ENCODE peak calls at places on chromosomes 4 and X, in four cellular contexts. F is heart left ventricle, J is HCT116, L is body of pancreas. H is an unnamed sample.

GRCh38 chr4:153205757-153206156 is 1.5 kb downstream of the TRIM2 start:
- ATAC-seq in F (no peak), J (peak; percentile 70), L (peak; percentile 45), H (no peak)

GRCh38 chr4:66691101-66691500 is 854.2 kb downstream of the CENPC start:
- ATAC-seq in F (no peak), J (no peak), L (no peak), H (no peak)

GRCh38 chr4:3246458-3247398 is 2.2 kb upstream of the MSANTD1 start:
- ATAC-seq in F (no peak), J (peak; percentile 46), L (no peak), H (no peak)

GRCh38 chr4:181194096-181194495 is 1049.1 kb upstream of the TENM3 start:
- ATAC-seq in F (no peak), J (no peak), L (no peak), H (no peak)

GRCh38 chr4:76212851-76213414 is 691 bp downstream of the SCARB2 start:
- ATAC-seq in F (peak; percentile 21), J (no peak), L (no peak), H (peak; percentile 11)

GRCh38 chrX:118189628-118190027 is 73.0 kb upstream of the KLHL13 start:
- ATAC-seq in F (peak; percentile 93), J (no peak), L (peak; percentile 79), H (no peak)

GRCh38 chrX:12011075-12011474 is 127.2 kb upstream of the FRMPD4 start:
- ATAC-seq in F (no peak), J (no peak), L (no peak), H (no peak)

GRCh38 chr4:41455215-41455614 is 82.7 kb upstream of the LIMCH1 start:
- ATAC-seq in F (peak; percentile 31), J (no peak), L (no peak), H (no peak)

GRCh38 chr4:152957437-152958185 is 21.5 kb downstream of the FHDC1 start:
- ATAC-seq in F (peak; percentile 90), J (peak; percentile 57), L (peak; percentile 81), H (peak; percentile 39)

GRCh38 chrX:97597954-97598353 is 714.2 kb downstream of the RPA4 start:
- ATAC-seq in F (no peak), J (no peak), L (no peak), H (no peak)

GRCh38 chr4:17664755-17665154 is 50.3 kb downstream of the MED28 start:
- ATAC-seq in F (peak; percentile 28), J (peak; percentile 42), L (peak; percentile 55), H (no peak)

GRCh38 chr4:30268370-30268769 is 451.8 kb upstream of the PCDH7 start:
- ATAC-seq in F (no peak), J (no peak), L (no peak), H (no peak)

GRCh38 chr4:31657859-31658258 is 937.7 kb downstream of the PCDH7 start:
- ATAC-seq in F (no peak), J (no peak), L (no peak), H (no peak)

GRCh38 chr4:83356899-83357661 is 22.4 kb upstream of the HPSE start:
- ATAC-seq in F (peak; percentile 83), J (peak; percentile 77), L (peak; percentile 86), H (peak; percentile 53)

GRCh38 chrX:102985182-102985581 is 48.1 kb downstream of the RAB40AL start:
- ATAC-seq in F (no peak), J (no peak), L (no peak), H (peak; percentile 66)

GRCh38 chr4:21973850-21974249 is 25.3 kb upstream of the KCNIP4 start:
- ATAC-seq in F (no peak), J (no peak), L (no peak), H (no peak)

GRCh38 chr4:89797117-89797516 is 39.8 kb downstream of the SNCA start:
- ATAC-seq in F (no peak), J (no peak), L (no peak), H (no peak)

GRCh38 chr4:6974138-6974848 is 64.7 kb downstream of the TBC1D14 start:
- ATAC-seq in F (peak; percentile 92), J (peak; percentile 90), L (peak; percentile 94), H (peak; percentile 89)

GRCh38 chrX:48511561-48511960 is 2.8 kb downstream of the PORCN start:
- ATAC-seq in F (no peak), J (peak; percentile 46), L (peak; percentile 31), H (no peak)

GRCh38 chrX:94058728-94059382 is 384.8 kb downstream of the FAM133A start:
- ATAC-seq in F (no peak), J (no peak), L (peak; percentile 65), H (no peak)

GRCh38 chr4:173934201-173934600 is 349.3 kb downstream of the FBXO8 start:
- ATAC-seq in F (no peak), J (no peak), L (no peak), H (no peak)

GRCh38 chr4:85019411-85019810 is 52.9 kb upstream of the WDFY3 start:
- ATAC-seq in F (no peak), J (no peak), L (no peak), H (no peak)

GRCh38 chr4:10949039-10949728 is 264.6 kb upstream of the CLNK start:
- ATAC-seq in F (no peak), J (no peak), L (no peak), H (no peak)

GRCh38 chr4:59060895-59061294 is 1950.7 kb upstream of the IGFBP7 start:
- ATAC-seq in F (no peak), J (no peak), L (no peak), H (no peak)

GRCh38 chr4:186839122-186840037 is 115.7 kb upstream of the FAT1 start:
- ATAC-seq in F (peak; percentile 46), J (peak; percentile 64), L (peak; percentile 41), H (peak; percentile 65)

GRCh38 chrX:124117325-124117724 is 155.8 kb downstream of the STAG2 start:
- ATAC-seq in F (no peak), J (no peak), L (no peak), H (no peak)

GRCh38 chr4:155592568-155593343 is 73.9 kb upstream of the GUCY1A1 start:
- ATAC-seq in F (peak; percentile 77), J (no peak), L (no peak), H (peak; percentile 76)

GRCh38 chrX:138710866-138711331 is 618 bp downstream of the FGF13 start:
- ATAC-seq in F (no peak), J (no peak), L (no peak), H (peak; percentile 15)

GRCh38 chrX:46884799-46885198 is 27.4 kb upstream of the JADE3 start:
- ATAC-seq in F (no peak), J (no peak), L (no peak), H (no peak)

GRCh38 chrX:120334137-120334536 is 22.9 kb upstream of the TMEM255A start:
- ATAC-seq in F (no peak), J (peak; percentile 54), L (no peak), H (no peak)

GRCh38 chrX:154352012-154352401 is 22.4 kb downstream of the FLNA start:
- ATAC-seq in F (no peak), J (no peak), L (no peak), H (no peak)
- TF ChIP-seq POLR2A in F (no peak), J (no peak), L (no peak), H (no peak)

DNA sequence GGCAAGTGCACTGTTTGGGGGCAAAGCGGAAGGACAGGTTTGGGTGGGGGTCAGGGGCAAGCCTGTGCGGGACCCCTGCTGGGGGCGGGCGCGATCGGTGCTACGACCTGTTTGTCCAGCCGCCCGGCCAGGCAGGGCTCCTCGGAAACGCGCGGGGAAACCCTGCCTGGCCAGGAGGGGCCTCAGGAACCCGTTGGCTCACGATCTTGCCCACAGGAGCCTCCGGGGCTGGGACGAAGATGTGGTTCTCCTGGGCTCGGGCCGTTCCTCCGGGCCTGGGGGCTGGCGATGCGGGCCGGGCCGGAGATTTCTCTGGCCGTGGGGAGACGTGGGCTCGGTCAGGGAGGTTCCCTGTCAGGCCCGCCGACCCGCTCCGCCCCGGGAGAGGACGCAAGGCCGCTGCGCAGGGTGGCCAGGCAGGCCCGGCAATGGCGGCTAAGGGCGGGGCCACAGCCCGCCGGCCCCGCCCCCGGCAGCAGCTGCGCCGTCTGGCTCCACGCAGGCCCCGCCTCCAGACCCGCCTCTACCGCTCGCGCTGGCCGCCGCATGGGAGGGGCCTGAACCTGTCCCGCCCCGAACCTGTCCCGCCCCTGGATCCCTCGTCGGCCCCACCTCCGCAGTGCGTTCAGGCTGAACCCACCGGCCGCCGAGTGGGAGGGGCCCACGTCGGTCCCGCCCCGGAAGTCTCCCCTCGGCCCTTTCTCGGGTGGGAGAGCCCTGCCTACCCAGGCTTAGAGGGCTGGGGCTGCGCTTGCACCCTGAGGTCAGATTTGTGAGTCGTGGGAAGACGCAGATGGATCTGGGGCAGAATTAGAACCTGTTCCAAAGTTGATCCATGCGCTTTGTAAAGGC is at the start of gene FAM3A:
- ATAC-seq in F (peak; percentile 97), J (peak; percentile 96), L (peak; percentile 94), H (peak; percentile 93)
- TF ChIP-seq POLR2A in F (peak; percentile 82), J (peak; percentile 36), L (peak; percentile 70), H (peak; percentile 90)

GRCh38 chrX:18886344-18887161 is 97.4 kb downstream of the PHKA2 start:
- ATAC-seq in F (peak; percentile 82), J (peak; percentile 89), L (peak; percentile 77), H (peak; percentile 82)
- TF ChIP-seq POLR2A in F (no peak), J (no peak), L (no peak), H (no peak)

GRCh38 chr4:56410247-56410646 is 23.0 kb upstream of the AASDH start:
- ATAC-seq in F (peak; percentile 98), J (peak; percentile 78), L (peak; percentile 100), H (peak; percentile 95)
- TF ChIP-seq POLR2A in F (no peak), J (no peak), L (no peak), H (no peak)

DNA sequence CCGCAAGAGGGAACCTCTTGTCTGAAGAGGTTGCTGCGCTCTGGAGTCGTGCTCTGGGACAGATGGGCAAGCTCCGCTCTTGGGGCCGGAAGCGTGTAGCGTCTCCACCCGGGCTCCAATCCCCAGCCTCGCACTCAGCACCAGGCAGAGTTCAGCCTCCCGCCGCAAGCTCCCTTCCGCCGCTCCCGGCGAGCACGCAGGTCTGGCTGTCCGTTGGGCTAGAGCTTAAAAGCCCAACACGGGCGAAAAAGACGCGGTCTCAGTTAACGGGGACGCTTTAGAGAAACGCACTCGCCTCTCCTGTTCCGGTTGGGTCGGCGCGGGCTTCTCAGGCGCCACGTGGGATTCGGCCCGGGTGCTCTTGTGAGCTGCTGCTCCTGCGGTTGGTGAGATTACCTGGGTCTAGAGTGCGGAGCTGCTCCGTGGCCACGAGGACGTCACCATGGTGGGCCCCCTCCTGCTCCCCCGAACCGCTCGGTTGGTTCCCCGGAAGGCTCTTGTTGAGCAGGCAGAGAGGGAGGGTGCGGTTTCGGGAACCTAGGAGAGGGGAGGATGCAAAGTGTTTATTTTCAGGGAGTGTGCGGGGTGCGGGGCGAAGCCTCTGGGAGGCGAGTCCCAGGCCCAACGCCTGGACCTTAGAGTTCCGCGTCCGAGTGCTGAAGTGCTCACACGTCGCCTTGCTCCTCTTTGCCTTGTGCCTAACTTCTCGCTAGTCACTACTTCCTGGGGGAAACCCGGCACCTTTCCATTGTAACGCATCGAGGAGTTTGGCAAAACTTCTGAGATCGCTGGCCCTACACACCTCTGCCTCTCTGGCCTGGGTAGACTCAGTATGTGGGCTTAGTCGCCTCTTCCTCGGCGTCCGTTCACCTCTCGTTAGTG is at the start of gene TMA16:
- ATAC-seq in F (peak; percentile 97), J (peak; percentile 88), L (peak; percentile 96), H (peak; percentile 93)
- TF ChIP-seq POLR2A in F (no peak), J (peak; percentile 87), L (peak; percentile 61), H (peak; percentile 28)

GRCh38 chr4:74658114-74658513 is 136.2 kb downstream of the BTC start:
- ATAC-seq in F (no peak), J (no peak), L (no peak), H (no peak)

GRCh38 chr4:74651198-74651597 is 143.1 kb downstream of the BTC start:
- ATAC-seq in F (no peak), J (peak; percentile 26), L (no peak), H (no peak)

GRCh38 chr4:74656596-74656995 is 137.7 kb downstream of the BTC start:
- ATAC-seq in F (no peak), J (no peak), L (no peak), H (no peak)

GRCh38 chr4:74653331-74654229 is 140.7 kb downstream of the BTC start:
- ATAC-seq in F (no peak), J (peak; percentile 22), L (no peak), H (no peak)

GRCh38 chr4:74654230-74654681 is 140.1 kb downstream of the BTC start:
- ATAC-seq in F (no peak), J (peak; percentile 78), L (no peak), H (no peak)
- TF ChIP-seq POLR2A in F (no peak), J (peak; percentile 10), L (no peak), H (no peak)